ENCODE peak calls at places on chromosome 14, in nine cellular contexts. T, P, W, U, O, Z, D, C and X are unnamed samples.

GRCh38 chr14:101463566-101464171 is 97.6 kb upstream of the DIO3 start:
- DNase-seq in D (no peak), O (no peak), Z (no peak), P (no peak), C (no peak), W (no peak), T (no peak), U (no peak), X (peak)

GRCh38 chr14:58637040-58637390 is 747 bp upstream of the DACT1 start:
- DNase-seq in W (peak), P (peak), D (peak), O (peak), U (no peak), Z (peak), C (peak), T (no peak), X (no peak)

GRCh38 chr14:45252356-45253069 is 489 bp downstream of the MIS18BP1 start:
- DNase-seq in U (no peak), W (no peak), C (no peak), D (no peak), T (no peak), Z (peak), O (no peak), P (no peak), X (peak)

GRCh38 chr14:46136456-46136855 is 515.1 kb downstream of the RPL10L start:
- DNase-seq in O (no peak), W (no peak), T (no peak), U (no peak), P (no peak), D (no peak), C (no peak), Z (no peak), X (no peak)

GRCh38 chr14:24458736-24459135 is 16.2 kb upstream of the SDR39U1 start:
- DNase-seq in U (no peak), T (no peak), D (no peak), O (no peak), W (no peak), Z (no peak), C (no peak), P (no peak), X (no peak)

GRCh38 chr14:96635850-96636249 is 133.7 kb downstream of the PAPOLA start:
- DNase-seq in Z (no peak), T (no peak), D (no peak), C (no peak), O (no peak), P (no peak), U (no peak), W (no peak), X (no peak)

GRCh38 chr14:71336488-71337192 is 429.4 kb downstream of the PCNX1 start:
- DNase-seq in Z (no peak), O (no peak), U (no peak), P (no peak), C (no peak), T (no peak), D (no peak), W (no peak), X (no peak)

GRCh38 chr14:34496679-34497513 is 34.9 kb upstream of the SPTSSA start:
- DNase-seq in C (peak), D (no peak), T (peak), U (peak), Z (peak), W (peak), O (peak), P (peak), X (no peak)

GRCh38 chr14:83777516-83777915 is 1752.4 kb upstream of the FLRT2 start:
- DNase-seq in Z (no peak), D (no peak), O (no peak), C (no peak), P (no peak), W (no peak), T (no peak), U (no peak), X (no peak)

GRCh38 chr14:22980672-22981089 is 1.7 kb downstream of the AJUBA start:
- DNase-seq in C (no peak), U (no peak), T (no peak), D (no peak), W (no peak), O (peak), P (peak), Z (no peak), X (no peak)

GRCh38 chr14:87745507-87746118 is 247.4 kb downstream of the GALC start:
- DNase-seq in P (peak), W (no peak), C (no peak), T (peak), Z (peak), U (no peak), O (no peak), D (no peak), X (no peak)

GRCh38 chr14:99035712-99036593 is 236.0 kb downstream of the BCL11B start:
- DNase-seq in O (peak), P (peak), U (peak), C (no peak), Z (no peak), W (peak), D (no peak), T (no peak), X (no peak)

GRCh38 chr14:54772451-54772881 is 130.2 kb downstream of the GCH1 start:
- DNase-seq in O (no peak), P (peak), C (peak), T (peak), W (no peak), Z (no peak), U (peak), D (no peak), X (no peak)

GRCh38 chr14:103128631-103129300 is 5.5 kb downstream of the TNFAIP2 start:
- DNase-seq in C (no peak), W (no peak), D (no peak), O (no peak), P (no peak), U (no peak), T (no peak), Z (no peak), X (peak)

GRCh38 chr14:21300892-21301291 is 21.0 kb downstream of the RPGRIP1 start:
- DNase-seq in C (no peak), W (no peak), O (peak), P (no peak), D (no peak), U (no peak), Z (peak), T (no peak), X (peak)

GRCh38 chr14:52513249-52513648 is 39.1 kb downstream of the TXNDC16 start:
- DNase-seq in D (no peak), T (no peak), C (no peak), Z (no peak), P (no peak), O (no peak), W (no peak), U (no peak), X (no peak)

GRCh38 chr14:99803803-99804202 is 10.6 kb downstream of the EML1 start:
- DNase-seq in T (no peak), D (no peak), O (no peak), W (no peak), C (no peak), U (no peak), P (no peak), Z (no peak), X (no peak)

GRCh38 chr14:94613720-94614644 is 1.8 kb downstream of the SERPINA3 start:
- DNase-seq in U (no peak), W (no peak), C (no peak), T (no peak), Z (no peak), D (no peak), P (no peak), O (no peak), X (peak)

GRCh38 chr14:75427126-75427481 is 718 bp upstream of the JDP2 start:
- DNase-seq in C (no peak), W (no peak), D (no peak), O (no peak), U (no peak), P (no peak), T (no peak), Z (no peak), X (peak)

GRCh38 chr14:61322011-61322798 is 826 bp downstream of the PRKCH start:
- DNase-seq in D (no peak), U (no peak), Z (peak), C (no peak), P (no peak), W (no peak), O (peak), T (no peak), X (peak)

GRCh38 chr14:95265106-95266094 is 54.3 kb downstream of the CLMN start:
- DNase-seq in T (peak), P (peak), W (no peak), D (no peak), C (peak), O (no peak), Z (no peak), U (peak), X (no peak)

GRCh38 chr14:100603341-100604125 is 16.3 kb upstream of the BEGAIN start:
- DNase-seq in U (no peak), P (no peak), W (no peak), Z (no peak), O (no peak), D (no peak), C (no peak), T (no peak), X (peak)

GRCh38 chr14:57464013-57464730 is 29.5 kb downstream of the CCDC198 start:
- DNase-seq in T (no peak), P (peak), W (no peak), O (no peak), D (no peak), C (no peak), U (no peak), Z (no peak), X (no peak)

GRCh38 chr14:56002876-56003625 is 115.2 kb upstream of the PELI2 start:
- DNase-seq in W (no peak), T (no peak), U (no peak), C (no peak), Z (no peak), P (peak), D (no peak), O (no peak), X (peak)

GRCh38 chr14:99612737-99613330 is 8.8 kb upstream of the CCDC85C start:
- DNase-seq in Z (no peak), D (no peak), W (no peak), T (no peak), O (no peak), C (no peak), U (no peak), P (peak), X (no peak)